ENCODE peak calls at places on chromosomes 1 and 21, in five cellular contexts. A is foreskin fibroblast, G is fibroblast of pulmonary artery, B is lower leg skin, O is AG10803. F is an unnamed sample.

GRCh38 chr1:164771001-164771550 is 212.1 kb downstream of the PBX1 start:
- DNase-seq in B (peak), A (no peak), O (peak), G (no peak), F (no peak)

GRCh38 chr1:151936203-151936602 is 26.9 kb upstream of the THEM4 start:
- DNase-seq in B (no peak), O (no peak), G (no peak), A (no peak), F (no peak)

GRCh38 chr1:33502726-33503125 is 30.3 kb downstream of the ZSCAN20 start:
- DNase-seq in G (peak), B (no peak), A (peak), O (peak), F (peak)

GRCh38 chr1:1309525-1310385 is 1.4 kb downstream of the PUSL1 start:
- DNase-seq in B (no peak), A (no peak), G (no peak), O (no peak), F (no peak)

GRCh38 chr21:44952116-44952928 is 12.5 kb downstream of the SLX9 start:
- DNase-seq in B (no peak), A (no peak), O (no peak), G (no peak), F (no peak)

GRCh38 chr21:29704719-29705118 is 235.1 kb downstream of the GRIK1 start:
- DNase-seq in B (no peak), G (peak), O (peak), A (peak), F (no peak)

GRCh38 chr1:39825432-39825941 is 36.8 kb upstream of the BMP8B start:
- DNase-seq in O (no peak), G (no peak), B (no peak), A (no peak), F (no peak)

GRCh38 chr1:161913482-161914140 is 110.1 kb downstream of the OLFML2B start:
- DNase-seq in O (peak), G (peak), A (peak), B (no peak), F (no peak)

GRCh38 chr1:171716620-171717019 is 25.2 kb downstream of the VAMP4 start:
- DNase-seq in G (peak), O (no peak), B (no peak), A (peak), F (peak)

GRCh38 chr1:44030606-44031050 is 634 bp downstream of the SLC6A9 start:
- DNase-seq in A (peak), B (no peak), O (peak), G (peak), F (peak)

GRCh38 chr21:38819719-38820147 is 14.0 kb downstream of the ETS2 start:
- DNase-seq in O (peak), A (peak), B (no peak), G (no peak), F (peak)

GRCh38 chr1:194829492-194829891 is 1643.1 kb upstream of the B3GALT2 start:
- DNase-seq in O (no peak), G (peak), B (no peak), A (peak), F (peak)

GRCh38 chr1:174425121-174425520 is 22.6 kb upstream of the GPR52 start:
- DNase-seq in O (no peak), A (no peak), G (no peak), B (no peak), F (no peak)

GRCh38 chr1:47190807-47191206 is 971 bp upstream of the PDZK1IP1 start:
- DNase-seq in G (no peak), O (no peak), A (no peak), B (no peak), F (no peak)

GRCh38 chr1:208060495-208060894 is 149.6 kb upstream of the CD34 start:
- DNase-seq in O (no peak), G (no peak), A (no peak), B (no peak), F (no peak)

GRCh38 chr1:223513309-223513708 is 120.1 kb downstream of the CCDC185 start:
- DNase-seq in B (no peak), A (no peak), O (no peak), G (no peak), F (no peak)

GRCh38 chr21:42918291-42918690 is 7.1 kb downstream of the ERVH48-1 start:
- DNase-seq in O (no peak), B (no peak), G (no peak), A (no peak), F (no peak)

GRCh38 chr1:36425791-36426190 is 24.5 kb downstream of the OSCP1 start:
- DNase-seq in G (no peak), A (no peak), B (no peak), O (no peak), F (peak)

GRCh38 chr1:94654031-94654430 is 112.5 kb upstream of the F3 start:
- DNase-seq in O (peak), A (peak), G (peak), B (no peak), F (peak)

GRCh38 chr1:210830034-210831028 is 303.6 kb downstream of the KCNH1 start:
- DNase-seq in O (no peak), A (no peak), B (no peak), G (no peak), F (no peak)

GRCh38 chr1:228004331-228004871 is 2.4 kb upstream of the WNT3A start:
- DNase-seq in O (peak), B (no peak), G (peak), A (no peak), F (peak)

GRCh38 chr1:65554829-65555228 is 134.4 kb downstream of the LEPR start:
- DNase-seq in G (no peak), B (no peak), O (no peak), A (no peak), F (no peak)

GRCh38 chr1:200676829-200677228 is 7.1 kb upstream of the DDX59 start:
- DNase-seq in O (no peak), G (no peak), B (no peak), A (no peak), F (no peak)

DNA sequence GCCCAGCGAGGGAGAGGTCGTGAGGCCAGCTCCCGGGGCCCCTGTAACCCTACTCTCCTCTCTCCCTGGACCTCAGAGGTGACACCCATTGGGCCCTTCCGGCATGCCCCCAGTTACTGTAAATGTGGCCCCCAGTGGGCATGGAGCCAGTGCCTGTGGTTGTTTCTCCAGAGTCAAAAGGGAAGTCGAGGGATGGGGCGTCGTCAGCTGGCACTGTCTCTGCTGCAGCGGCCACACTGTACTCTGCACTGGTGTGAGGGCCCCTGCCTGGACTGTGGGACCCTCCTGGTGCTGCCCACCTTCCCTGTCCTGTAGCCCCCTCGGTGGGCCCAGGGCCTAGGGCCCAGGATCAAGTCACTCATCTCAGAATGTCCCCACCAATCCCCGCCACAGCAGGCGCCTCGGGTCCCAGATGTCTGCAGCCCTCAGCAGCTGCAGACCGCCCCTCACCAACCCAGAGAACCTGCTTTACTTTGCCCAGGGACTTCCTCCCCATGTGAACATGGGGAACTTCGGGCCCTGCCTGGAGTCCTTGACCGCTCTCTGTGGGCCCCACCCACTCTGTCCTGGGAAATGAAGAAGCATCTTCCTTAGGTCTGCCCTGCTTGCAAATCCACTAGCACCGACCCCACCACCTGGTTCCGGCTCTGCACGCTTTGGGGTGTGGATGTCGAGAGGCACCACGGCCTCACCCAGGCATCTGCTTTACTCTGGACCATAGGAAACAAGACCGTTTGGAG is 23.7 kb upstream of the TNFRSF1B start:
- DNase-seq in G (no peak), A (no peak), O (no peak), B (no peak), F (no peak)
- H3K4me3 ChIP-seq in G (no peak), A (no peak), O (no peak), B (no peak), F (no peak)

DNA sequence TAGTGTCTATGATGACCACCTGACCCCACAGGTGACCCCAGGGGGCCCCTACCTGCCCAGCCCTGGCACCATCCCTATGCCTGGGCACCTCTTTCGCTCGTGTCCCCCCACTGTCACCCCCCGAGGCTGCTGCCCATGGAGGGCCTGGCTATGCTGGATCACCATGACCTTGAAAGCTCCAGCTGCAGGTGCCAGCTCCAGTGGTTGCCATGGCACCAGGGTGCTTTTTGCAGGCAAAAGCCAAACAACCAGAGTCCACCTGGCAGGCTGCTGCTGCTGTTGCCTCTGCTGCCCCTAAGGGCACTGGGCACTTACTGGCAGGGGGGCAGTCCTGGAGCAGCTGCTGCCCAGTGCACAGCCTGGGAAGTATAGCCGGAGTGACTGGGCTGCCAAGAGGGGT is 21.7 kb downstream of the ETNK2 start:
- DNase-seq in G (no peak), B (no peak), O (no peak), A (no peak), F (no peak)
- TF ChIP-seq CTCF in G (no peak), B (no peak), O (no peak), A (no peak), F (no peak)

DNA sequence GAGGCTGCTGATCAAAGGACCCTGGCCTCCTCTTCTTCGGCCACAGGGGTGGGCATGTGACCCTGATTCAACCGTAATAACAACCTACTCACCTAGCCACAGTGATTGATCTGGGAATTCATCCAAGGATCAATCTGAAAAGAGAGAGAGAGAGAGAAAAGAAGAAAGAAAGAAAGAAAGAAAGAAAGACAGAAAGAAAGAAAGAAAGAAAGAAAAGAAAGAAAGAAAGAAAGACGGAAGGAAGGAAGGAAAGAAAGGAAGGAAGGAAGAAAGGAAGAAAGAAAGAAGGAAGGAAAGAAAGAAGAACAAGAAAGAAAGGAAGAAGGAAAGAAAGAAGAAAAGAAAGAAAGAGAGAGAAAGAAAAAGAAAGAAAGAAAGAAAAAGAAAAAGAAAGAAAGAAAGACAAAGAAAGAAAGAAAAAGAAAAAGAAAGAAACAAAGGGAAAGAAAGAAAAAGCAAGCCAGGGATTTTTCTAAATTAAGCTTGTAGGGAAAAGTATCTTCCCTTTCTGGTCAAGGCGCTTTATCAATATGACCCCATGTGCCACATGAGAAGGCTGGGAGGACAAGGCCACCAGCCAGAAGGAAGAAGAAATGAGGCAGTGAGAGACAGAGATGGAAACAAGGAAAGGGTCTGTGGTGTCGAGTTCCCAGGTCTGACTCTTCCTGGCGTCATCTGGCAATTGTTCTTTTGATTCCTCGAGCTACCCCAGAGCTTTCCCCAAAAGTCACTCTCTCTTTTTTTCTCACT is 88.3 kb upstream of the LPGAT1 start:
- DNase-seq in G (no peak), O (no peak), B (no peak), A (no peak), F (no peak)
- H3K4me3 ChIP-seq in G (no peak), O (no peak), B (no peak), A (no peak), F (no peak)

DNA sequence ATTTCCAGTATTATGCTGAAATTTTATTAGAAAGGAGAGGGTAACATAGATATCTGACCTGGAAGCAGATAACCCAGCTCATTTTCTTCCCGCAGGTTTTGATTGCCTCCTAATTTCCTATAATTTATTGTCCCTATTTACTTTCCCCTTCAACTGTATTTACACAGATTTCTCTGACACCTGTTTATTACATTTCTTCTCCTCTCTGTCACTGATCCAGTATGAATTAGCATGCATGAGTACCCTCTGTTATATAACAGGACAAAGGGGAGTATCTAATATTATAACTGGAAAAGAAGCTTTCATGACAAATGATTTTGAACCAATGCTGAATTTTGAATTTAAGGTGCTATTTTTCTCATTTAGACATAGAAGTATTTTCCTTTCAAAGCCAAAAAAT is 37.4 kb downstream of the DENND1B start:
- DNase-seq in O (no peak), B (no peak), G (no peak), A (no peak), F (no peak)
- TF ChIP-seq CTCF in O (no peak), B (no peak), G (no peak), A (no peak), F (no peak)

DNA sequence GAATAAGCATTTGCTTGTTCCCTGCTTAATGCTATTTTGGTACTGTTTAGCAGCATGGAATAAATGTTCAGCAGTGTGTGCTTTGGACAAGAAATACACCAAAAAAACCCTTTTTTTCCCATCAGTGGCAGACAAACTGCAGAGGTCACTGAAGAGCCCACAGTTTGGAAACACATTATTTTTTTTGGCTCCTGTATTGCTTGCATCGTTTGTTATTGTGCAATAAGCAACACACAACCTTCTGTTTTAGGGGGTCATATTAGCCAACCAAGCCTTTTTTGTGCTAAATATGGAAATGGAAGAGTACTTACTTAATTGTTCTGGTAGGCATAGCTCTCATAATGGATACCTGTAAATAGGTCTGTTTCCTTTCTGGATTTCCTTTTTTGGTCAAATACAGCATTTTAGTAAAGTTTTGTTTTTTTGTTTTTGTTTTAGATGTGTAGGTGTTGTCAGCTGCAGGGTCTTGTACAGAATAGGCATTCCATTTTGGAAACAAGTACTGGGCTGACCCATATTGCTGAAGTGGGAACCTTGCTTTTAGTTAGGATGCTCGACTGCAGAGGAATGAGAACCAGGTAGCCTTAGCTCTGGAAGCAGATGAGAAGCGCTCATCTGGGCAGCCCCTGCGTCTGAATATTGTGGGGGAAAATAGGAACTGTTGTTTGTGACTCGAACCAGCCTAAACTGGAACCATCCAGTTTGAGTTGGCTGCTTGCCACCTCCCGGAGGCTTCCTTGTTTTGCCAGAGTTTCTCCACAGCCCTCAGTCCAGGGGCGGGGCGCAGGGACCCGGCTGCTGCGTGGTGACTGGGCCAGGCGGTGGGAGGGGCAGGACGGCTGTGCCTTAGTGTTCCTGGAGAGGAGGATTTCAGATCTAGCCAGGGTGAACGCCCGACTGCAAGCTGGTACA is 38.5 kb downstream of the SPEN start:
- DNase-seq in A (peak), B (peak), O (peak), G (peak), F (peak)
- H3K4me3 ChIP-seq in A (peak), B (no peak), O (peak), G (peak), F (peak)

GRCh38 chr1:25568090-25568833 is 24.9 kb downstream of the LDLRAP1 start:
- DNase-seq in G (peak), B (peak), A (peak), O (peak), F (peak)
- TF ChIP-seq CTCF in G (no peak), B (no peak), A (peak), O (peak), F (peak)

GRCh38 chr1:239805888-239806772 is 285.6 kb upstream of the FMN2 start:
- DNase-seq in A (no peak), G (no peak), B (no peak), O (no peak), F (no peak)
- H3K4me3 ChIP-seq in A (no peak), G (no peak), B (no peak), O (no peak), F (no peak)

DNA sequence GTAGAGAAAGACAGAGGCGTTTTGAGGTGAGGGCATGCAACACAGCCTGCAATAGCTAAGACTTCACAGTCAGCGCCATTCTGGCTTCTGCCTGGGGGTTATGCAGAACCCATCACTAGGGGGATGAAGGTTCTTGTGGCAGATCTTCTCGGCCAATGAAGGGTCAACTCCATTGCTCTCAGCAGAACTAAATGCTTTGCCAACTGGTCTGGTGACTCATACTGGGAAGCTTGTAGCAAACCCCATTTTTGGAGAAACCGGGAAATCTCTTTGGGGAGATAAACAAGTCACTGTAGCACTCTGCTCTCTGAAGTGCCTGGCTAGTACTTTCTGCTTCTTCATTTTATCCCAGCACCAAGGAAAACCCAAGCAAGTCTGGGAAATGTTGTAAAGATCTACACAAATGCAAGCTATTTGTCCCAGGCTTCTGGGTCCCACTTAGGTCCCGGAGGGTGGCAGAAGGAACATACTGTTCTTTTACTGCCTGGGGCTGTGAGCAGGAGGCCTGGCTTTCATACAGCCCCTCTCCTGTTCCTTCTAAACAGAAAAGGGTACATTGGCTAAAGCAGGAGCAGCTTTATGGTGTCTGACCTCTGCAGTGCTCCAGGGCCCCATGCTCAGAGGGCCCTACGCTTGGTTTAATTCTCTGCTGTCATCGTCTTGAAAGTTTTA is 28.8 kb downstream of the SHISA4 start:
- DNase-seq in B (no peak), A (peak), G (peak), O (peak), F (peak)
- TF ChIP-seq CTCF in B (no peak), A (no peak), G (no peak), O (peak), F (no peak)

F was measured in epithelial cell of esophagus.